ENCODE peak calls at places on chromosome 11, in eight cellular contexts. V is uterus, B is fibroblast of the conjunctiva, H is dorsolateral prefrontal cortex, K is NCI-H2081, G is LHCN-M2, W is NCI-H1694 treated with DMSO at 0.1 percent for 48 hours, C is NCI-H748 treated with DMSO at 0.1 percent for 48 hours. Z is an unnamed sample.

GRCh38 chr11:100562102-100562501 is 125.0 kb upstream of the ARHGAP42 start:
- DNase-seq in K (no peak), W (no peak), C (no peak), H (no peak), B (peak), G (peak), V (peak), Z (no peak)

GRCh38 chr11:289145-289705 is 299 bp downstream of the PGGHG start:
- DNase-seq in W (no peak), K (no peak), C (no peak), V (peak), H (no peak), B (no peak), G (no peak), Z (no peak)

GRCh38 chr11:75263944-75264349 is 23.4 kb downstream of the TPBGL start:
- DNase-seq in C (no peak), K (no peak), G (no peak), B (no peak), W (no peak), H (peak), V (peak), Z (no peak)

GRCh38 chr11:28542556-28542955 is 434.4 kb downstream of the METTL15 start:
- DNase-seq in K (no peak), C (peak), W (no peak), B (no peak), G (no peak), V (no peak), H (no peak), Z (no peak)

GRCh38 chr11:69131644-69132300 is 24.0 kb upstream of the SMIM38 start:
- DNase-seq in G (peak), H (peak), V (peak), W (peak), K (peak), B (peak), C (peak), Z (peak)

GRCh38 chr11:13114566-13115465 is 105.7 kb downstream of the RASSF10 start:
- DNase-seq in B (no peak), G (no peak), K (peak), W (peak), H (peak), V (no peak), C (peak), Z (no peak)

GRCh38 chr11:124754309-124754708 is 2.3 kb upstream of the VSIG2 start:
- DNase-seq in K (no peak), V (no peak), C (no peak), H (no peak), G (no peak), B (no peak), W (no peak), Z (no peak)

GRCh38 chr11:86091566-86091965 is 22.7 kb upstream of the PICALM start:
- DNase-seq in K (no peak), B (no peak), W (no peak), G (peak), C (no peak), H (no peak), V (no peak), Z (no peak)

GRCh38 chr11:125402436-125402835 is 93.6 kb downstream of the FEZ1 start:
- DNase-seq in V (no peak), W (no peak), B (no peak), C (no peak), K (no peak), H (peak), G (peak), Z (no peak)

GRCh38 chr11:2096919-2097301 is 42.3 kb downstream of the IGF2 start:
- DNase-seq in H (no peak), G (no peak), W (no peak), C (no peak), B (no peak), V (no peak), K (no peak), Z (no peak)

GRCh38 chr11:83717551-83717950 is 431.4 kb upstream of the CCDC90B start:
- DNase-seq in G (no peak), V (peak), K (no peak), B (no peak), W (no peak), H (no peak), C (no peak), Z (no peak)

GRCh38 chr11:29293825-29294224 is 723.0 kb downstream of the KCNA4 start:
- DNase-seq in W (no peak), B (no peak), H (no peak), G (peak), V (no peak), C (no peak), K (no peak), Z (no peak)

GRCh38 chr11:131851951-131852350 is 481.5 kb downstream of the NTM start:
- DNase-seq in K (no peak), V (no peak), C (no peak), W (no peak), G (no peak), H (no peak), B (no peak), Z (no peak)

GRCh38 chr11:102172127-102172848 is 62.0 kb downstream of the YAP1 start:
- DNase-seq in B (peak), V (no peak), K (no peak), H (no peak), G (peak), W (no peak), C (no peak), Z (no peak)

GRCh38 chr11:118911880-118912741 is 13.6 kb downstream of the BCL9L start:
- DNase-seq in W (no peak), V (peak), H (no peak), K (no peak), C (no peak), B (no peak), G (peak), Z (no peak)

GRCh38 chr11:47003180-47003877 is 66.8 kb downstream of the CSTPP1 start:
- DNase-seq in K (no peak), B (no peak), G (no peak), W (no peak), C (no peak), V (no peak), H (no peak), Z (no peak)

GRCh38 chr11:10355257-10355661 is 50.4 kb downstream of the ADM start:
- DNase-seq in H (no peak), B (no peak), C (no peak), G (peak), W (no peak), K (no peak), V (no peak), Z (no peak)

GRCh38 chr11:130999086-130999485 is 82.8 kb upstream of the SNX19 start:
- DNase-seq in W (no peak), H (no peak), C (no peak), V (no peak), K (no peak), G (no peak), B (peak), Z (no peak)

GRCh38 chr11:106391771-106392412 is 314.4 kb downstream of the AASDHPPT start:
- DNase-seq in W (no peak), G (peak), B (no peak), C (no peak), K (no peak), V (no peak), H (no peak), Z (no peak)

GRCh38 chr11:16604784-16605439 is 133.5 kb upstream of the C11orf58 start:
- DNase-seq in W (no peak), C (peak), B (no peak), V (no peak), H (no peak), K (no peak), G (peak), Z (no peak)

GRCh38 chr11:32431657-32432056 is 3.7 kb downstream of the WT1 start:
- DNase-seq in B (no peak), C (no peak), G (no peak), V (no peak), H (no peak), W (no peak), K (no peak), Z (no peak)

GRCh38 chr11:130514851-130515250 is 66.4 kb downstream of the ADAMTS15 start:
- DNase-seq in C (no peak), V (no peak), K (no peak), G (no peak), B (no peak), W (no peak), H (no peak), Z (no peak)

GRCh38 chr11:45649544-45650165 is 15.8 kb downstream of the CHST1 start:
- DNase-seq in W (no peak), V (no peak), C (no peak), H (no peak), B (no peak), K (no peak), G (no peak), Z (no peak)

GRCh38 chr11:105719073-105719846 is 109.4 kb downstream of the GRIA4 start:
- DNase-seq in B (peak), K (peak), G (peak), V (no peak), C (peak), H (no peak), W (no peak), Z (no peak)

GRCh38 chr11:106152824-106153223 is 75.4 kb downstream of the AASDHPPT start:
- DNase-seq in C (no peak), V (no peak), K (no peak), W (no peak), B (no peak), G (peak), H (no peak), Z (no peak)

GRCh38 chr11:1049431-1049891 is 12.9 kb upstream of the MUC6 start:
- DNase-seq in K (peak), V (no peak), W (no peak), H (no peak), G (no peak), B (no peak), C (no peak), Z (peak)

GRCh38 chr11:93350835-93351234 is 20.3 kb downstream of the DEUP1 start:
- DNase-seq in B (no peak), H (no peak), K (no peak), G (no peak), C (no peak), W (no peak), V (no peak), Z (no peak)

GRCh38 chr11:47917643-47918369 is 62.6 kb upstream of the PTPRJ start:
- DNase-seq in C (peak), K (peak), W (peak), B (peak), G (peak), V (peak), H (no peak), Z (peak)

GRCh38 chr11:134474070-134474860 is 62.2 kb upstream of the B3GAT1 start:
- DNase-seq in G (no peak), B (no peak), K (no peak), V (no peak), W (no peak), H (no peak), C (no peak), Z (no peak)

GRCh38 chr11:73218106-73218829 is at the start of gene P2RY2:
- DNase-seq in H (no peak), B (no peak), C (peak), V (no peak), G (no peak), W (no peak), K (no peak), Z (no peak)

GRCh38 chr11:123745764-123746451 is 4.4 kb upstream of the ZNF202 start:
- DNase-seq in G (no peak), K (no peak), C (no peak), W (no peak), V (no peak), B (no peak), H (no peak), Z (no peak)

GRCh38 chr11:103927535-103927934 is 108.9 kb upstream of the DDI1 start:
- DNase-seq in G (no peak), V (no peak), W (peak), C (no peak), B (no peak), K (peak), H (no peak), Z (no peak)

GRCh38 chr11:102546923-102547471 is 16.4 kb upstream of the MMP7 start:
- DNase-seq in H (no peak), V (no peak), W (no peak), B (no peak), C (no peak), G (peak), K (no peak), Z (no peak)

Z was measured in NCI-H2171.